ENCODE peak calls at places on chromosomes 7 and 10, in seven cellular contexts. S is kidney epithelial cell, J is fibroblast of lung, N is MM.1S, H is cardiac fibroblast, E is cardiac muscle cell, A is WTC11. P is an unnamed sample.

GRCh38 chr10:72809033-72809432 is 84.5 kb upstream of the OIT3 start:
- DNase-seq in N (no peak), A (no peak), E (no peak), S (no peak), H (no peak), J (no peak), P (no peak)

GRCh38 chr7:24718431-24718831 is 38.8 kb downstream of the GSDME start:
- DNase-seq in J (no peak), S (no peak), E (no peak), A (no peak), H (no peak), N (no peak), P (no peak)

GRCh38 chr7:120993575-120994191 is 5.2 kb downstream of the CPED1 start:
- DNase-seq in H (no peak), A (no peak), S (no peak), N (no peak), J (peak), E (no peak), P (peak)

GRCh38 chr10:74056081-74056818 is 58.3 kb downstream of the VCL start:
- DNase-seq in N (no peak), H (peak), A (no peak), J (peak), E (peak), S (no peak), P (peak)

GRCh38 chr7:38728145-38728544 is 97.0 kb upstream of the AMPH start:
- DNase-seq in A (no peak), S (peak), E (no peak), N (no peak), H (no peak), J (peak), P (no peak)

GRCh38 chr7:42677751-42678231 is 234.1 kb downstream of the C7orf25 start:
- DNase-seq in S (peak), J (peak), N (no peak), A (no peak), E (no peak), H (peak), P (peak)

GRCh38 chr10:63523015-63523414 is 1.8 kb downstream of the REEP3 start:
- DNase-seq in J (no peak), A (no peak), S (no peak), N (no peak), H (no peak), E (no peak), P (no peak)

GRCh38 chr10:113754125-113754524 is 2.6 kb downstream of the PLEKHS1 start:
- DNase-seq in J (no peak), A (no peak), N (no peak), H (no peak), E (no peak), S (no peak), P (no peak)

GRCh38 chr7:36862685-36863375 is 138.5 kb upstream of the AOAH start:
- DNase-seq in A (no peak), E (peak), S (no peak), N (no peak), J (peak), H (no peak), P (no peak)

GRCh38 chr7:142496545-142496991 is 238.7 kb upstream of the PRSS58 start:
- DNase-seq in S (no peak), J (peak), E (peak), N (peak), H (peak), A (no peak), P (peak)

GRCh38 chr10:69458426-69459100 is 7.3 kb downstream of the TSPAN15 start:
- DNase-seq in J (no peak), N (no peak), S (no peak), A (no peak), H (no peak), E (peak), P (no peak)

GRCh38 chr10:95788830-95789229 is 32.9 kb downstream of the ENTPD1 start:
- DNase-seq in E (no peak), S (peak), H (peak), A (no peak), N (no peak), J (peak), P (peak)

GRCh38 chr10:120184547-120185337 is 272.3 kb upstream of the PLPP4 start:
- DNase-seq in S (no peak), A (peak), E (no peak), N (no peak), H (no peak), J (no peak), P (no peak)

GRCh38 chr10:102120987-102121738 is 995 bp upstream of the LDB1 start:
- DNase-seq in H (peak), N (no peak), S (no peak), A (peak), J (peak), E (peak), P (peak)

GRCh38 chr7:28958235-28958945 is at the start of gene TRIL:
- DNase-seq in N (no peak), A (peak), S (no peak), J (peak), E (peak), H (peak), P (no peak)

GRCh38 chr10:70954373-70954772 is 66.0 kb upstream of the PCBD1 start:
- DNase-seq in N (no peak), S (no peak), A (no peak), E (no peak), J (no peak), H (no peak), P (no peak)

GRCh38 chr7:14305233-14305866 is 315.9 kb upstream of the ETV1 start:
- DNase-seq in A (no peak), N (no peak), J (no peak), H (peak), S (no peak), E (peak), P (no peak)

GRCh38 chr7:139737221-139738100 is 40.3 kb downstream of the HIPK2 start:
- DNase-seq in A (no peak), H (no peak), S (no peak), J (no peak), E (no peak), N (no peak), P (no peak)

GRCh38 chr7:146096994-146097393 is 19.6 kb upstream of the CNTNAP2 start:
- DNase-seq in A (peak), E (peak), H (no peak), J (no peak), N (peak), S (no peak), P (no peak)

GRCh38 chr10:118939216-118940007 is 90.1 kb upstream of the NANOS1 start:
- DNase-seq in N (peak), J (no peak), E (no peak), S (no peak), H (peak), A (no peak), P (no peak)

GRCh38 chr10:96645191-96645721 is 58.4 kb upstream of the TM9SF3 start:
- DNase-seq in A (no peak), S (no peak), H (no peak), N (no peak), E (no peak), J (no peak), P (no peak)

GRCh38 chr10:58718596-58718995 is 205.9 kb downstream of the BICC1 start:
- DNase-seq in A (no peak), S (no peak), H (no peak), J (no peak), N (no peak), E (no peak), P (no peak)

GRCh38 chr10:58715056-58715455 is 202.4 kb downstream of the BICC1 start:
- DNase-seq in N (no peak), S (no peak), E (no peak), A (no peak), J (peak), H (peak), P (no peak)

GRCh38 chr10:58714436-58714835 is 201.8 kb downstream of the BICC1 start:
- DNase-seq in A (no peak), N (no peak), E (no peak), S (no peak), H (no peak), J (peak), P (no peak)

GRCh38 chr10:58712136-58712535 is 199.5 kb downstream of the BICC1 start:
- DNase-seq in S (no peak), E (no peak), J (no peak), A (no peak), N (no peak), H (peak), P (no peak)

GRCh38 chr10:58712982-58713381 is 200.3 kb downstream of the BICC1 start:
- DNase-seq in H (peak), N (no peak), E (no peak), J (no peak), S (no peak), A (no peak), P (no peak)
- TF ChIP-seq CTCF in H (peak), N (no peak), E (peak), J (no peak), S (peak), A (no peak), P (peak)

GRCh38 chr10:59285848-59286247 is 76.5 kb downstream of the FAM13C start:
- DNase-seq in H (no peak), E (no peak), J (no peak), S (no peak), A (no peak), N (no peak), P (no peak)

GRCh38 chr10:59287587-59287986 is 74.8 kb downstream of the FAM13C start:
- DNase-seq in N (no peak), S (no peak), J (peak), A (no peak), E (no peak), H (no peak), P (no peak)

GRCh38 chr10:59285073-59285472 is 77.3 kb downstream of the FAM13C start:
- DNase-seq in J (no peak), N (no peak), A (no peak), E (no peak), S (no peak), H (no peak), P (no peak)

GRCh38 chr10:59289809-59290208 is 72.5 kb downstream of the FAM13C start:
- DNase-seq in J (no peak), E (no peak), S (no peak), H (no peak), A (no peak), N (no peak), P (no peak)

GRCh38 chr10:59290448-59290847 is 71.9 kb downstream of the FAM13C start:
- DNase-seq in E (no peak), S (no peak), N (no peak), H (no peak), A (no peak), J (no peak), P (no peak)
- TF ChIP-seq CTCF in E (no peak), S (no peak), N (no peak), H (no peak), A (no peak), J (no peak), P (peak)

DNA sequence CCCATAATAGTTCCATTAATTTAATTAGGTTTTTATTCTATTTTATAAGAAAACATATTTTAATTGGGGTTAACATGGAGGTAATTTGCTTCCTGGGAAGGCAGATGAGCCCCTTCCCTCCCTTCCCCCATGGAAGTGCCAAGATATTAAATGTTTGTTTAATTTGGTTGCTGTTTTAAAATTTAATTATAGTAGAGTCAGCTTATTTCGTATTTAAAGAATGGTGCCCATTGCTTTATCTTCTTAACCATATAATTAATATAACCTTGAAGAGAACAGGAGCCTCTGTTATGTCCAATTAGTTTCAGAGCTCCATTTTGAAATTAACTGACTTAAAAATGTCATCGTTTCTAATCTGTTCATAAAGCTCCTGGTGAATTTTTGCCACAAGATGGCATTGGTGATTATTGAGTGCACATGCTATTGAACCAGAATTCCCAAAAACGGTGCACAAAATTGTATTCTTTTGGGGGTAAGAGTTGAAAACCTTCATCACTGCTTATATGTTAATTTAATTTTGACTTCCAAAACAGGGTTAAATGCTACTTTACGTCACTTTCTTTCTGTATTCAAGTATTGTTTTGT is 26.0 kb downstream of the KLHDC10 start:
- DNase-seq in E (no peak), J (no peak), A (no peak), H (no peak), N (no peak), S (no peak), P (no peak)
- TF ChIP-seq CTCF in E (peak), J (peak), A (no peak), H (no peak), N (no peak), S (peak), P (peak)

DNA sequence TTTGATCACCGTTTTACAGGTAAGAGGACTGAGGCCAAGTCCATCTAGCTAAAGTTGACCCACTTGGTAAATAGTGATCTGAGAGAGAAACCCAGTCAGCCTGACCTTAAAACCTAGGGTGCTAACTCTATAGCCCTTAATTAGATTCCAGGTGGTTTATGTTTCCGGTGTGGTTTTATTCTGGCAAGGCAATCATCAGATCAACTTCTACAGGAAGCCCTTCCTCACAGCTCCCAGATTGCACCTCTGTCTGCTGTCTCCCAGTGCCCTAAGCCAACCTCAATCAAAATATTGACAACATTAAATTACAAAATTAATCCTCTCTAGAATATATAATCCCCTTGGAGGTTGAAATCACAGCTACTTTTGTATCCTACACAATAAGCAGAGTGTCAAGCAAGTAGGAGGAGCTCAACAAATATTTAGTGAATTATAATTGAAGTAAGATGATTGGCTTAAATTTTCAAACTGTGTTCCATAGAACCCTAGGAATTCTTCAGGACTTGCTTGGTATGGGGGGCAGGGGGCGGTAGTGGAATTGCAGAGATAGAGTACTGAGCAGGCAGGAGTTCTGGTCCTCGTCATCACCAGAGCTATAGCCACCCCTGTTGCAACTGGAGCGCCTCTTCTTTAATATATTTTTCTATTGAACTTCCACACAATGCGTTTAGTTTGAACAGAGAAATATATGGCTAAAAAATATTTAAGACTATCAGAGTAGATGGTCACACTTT is 692.8 kb upstream of the LRRN3 start:
- DNase-seq in N (no peak), J (no peak), A (peak), E (no peak), S (no peak), H (no peak), P (no peak)
- TF ChIP-seq CTCF in N (no peak), J (no peak), A (no peak), E (no peak), S (no peak), H (no peak), P (no peak)

GRCh38 chr10:22301193-22301592 is 15.0 kb upstream of the COMMD3 start:
- DNase-seq in N (no peak), E (no peak), J (no peak), A (no peak), H (no peak), S (no peak), P (no peak)
- TF ChIP-seq CTCF in N (no peak), E (no peak), J (no peak), A (no peak), H (no peak), S (no peak), P (no peak)

GRCh38 chr10:82383350-82383749 is 508.4 kb downstream of the NRG3 start:
- DNase-seq in J (no peak), E (no peak), H (no peak), S (no peak), A (no peak), N (no peak), P (no peak)

GRCh38 chr10:82378146-82378545 is 503.2 kb downstream of the NRG3 start:
- DNase-seq in N (no peak), S (peak), A (no peak), E (peak), H (peak), J (peak), P (no peak)

GRCh38 chr10:82377608-82378007 is 502.6 kb downstream of the NRG3 start:
- DNase-seq in H (peak), S (no peak), A (peak), E (peak), J (peak), N (no peak), P (no peak)
- TF ChIP-seq CTCF in H (peak), S (peak), A (no peak), E (peak), J (no peak), N (peak), P (peak)

P was measured in HFFc6.